ENCODE peak calls at places on chromosome 18, in ten cellular contexts. One of them, this sample, is unnamed.

GRCh38 chr18:72866901-72867701 is 686 bp downstream of the NETO1 start:
- DNase-seq in lower lobe of right lung: no peak
- DNase-seq in stimulated activated CD4-positive, alpha-beta T cell treated with anti-CD3 and anti-CD28 coated beads, Interleukin-15, amount 100 ng/mL, for 1 hour: no peak
- DNase-seq in activated T-cell treated with anti-CD3 and anti-CD28 coated beads for 1 hour: no peak
- DNase-seq in NCI-H510A: peak
- DNase-seq in HEK293T: no peak
- DNase-seq in nucleus accumbens: no peak
- DNase-seq in sciatic nerve: no peak
- DNase-seq in esophagus muscularis mucosa: no peak
- DNase-seq in left ventricle myocardium inferior: no peak
- DNase-seq in this sample: peak

GRCh38 chr18:76495435-76496199 is 575 bp upstream of the ZNF516 start:
- DNase-seq in NCI-H510A: peak
- DNase-seq in activated T-cell treated with anti-CD3 and anti-CD28 coated beads for 1 hour: no peak
- DNase-seq in nucleus accumbens: no peak
- DNase-seq in sciatic nerve: peak
- DNase-seq in esophagus muscularis mucosa: no peak
- DNase-seq in HEK293T: no peak
- DNase-seq in stimulated activated CD4-positive, alpha-beta T cell treated with anti-CD3 and anti-CD28 coated beads, Interleukin-15, amount 100 ng/mL, for 1 hour: peak
- DNase-seq in lower lobe of right lung: no peak
- DNase-seq in left ventricle myocardium inferior: no peak
- DNase-seq in this sample: peak

GRCh38 chr18:78875268-78875997 is 104.2 kb upstream of the SALL3 start:
- DNase-seq in lower lobe of right lung: no peak
- DNase-seq in left ventricle myocardium inferior: no peak
- DNase-seq in NCI-H510A: peak
- DNase-seq in stimulated activated CD4-positive, alpha-beta T cell treated with anti-CD3 and anti-CD28 coated beads, Interleukin-15, amount 100 ng/mL, for 1 hour: no peak
- DNase-seq in esophagus muscularis mucosa: peak
- DNase-seq in nucleus accumbens: no peak
- DNase-seq in HEK293T: peak
- DNase-seq in sciatic nerve: no peak
- DNase-seq in activated T-cell treated with anti-CD3 and anti-CD28 coated beads for 1 hour: peak
- DNase-seq in this sample: peak

GRCh38 chr18:7683753-7684152 is 116.6 kb downstream of the PTPRM start:
- DNase-seq in stimulated activated CD4-positive, alpha-beta T cell treated with anti-CD3 and anti-CD28 coated beads, Interleukin-15, amount 100 ng/mL, for 1 hour: no peak
- DNase-seq in NCI-H510A: no peak
- DNase-seq in HEK293T: no peak
- DNase-seq in activated T-cell treated with anti-CD3 and anti-CD28 coated beads for 1 hour: no peak
- DNase-seq in nucleus accumbens: no peak
- DNase-seq in esophagus muscularis mucosa: no peak
- DNase-seq in left ventricle myocardium inferior: no peak
- DNase-seq in lower lobe of right lung: no peak
- DNase-seq in sciatic nerve: no peak
- DNase-seq in this sample: peak

GRCh38 chr18:28201056-28201455 is 24.1 kb upstream of the CDH2 start:
- DNase-seq in nucleus accumbens: no peak
- DNase-seq in HEK293T: no peak
- DNase-seq in esophagus muscularis mucosa: no peak
- DNase-seq in lower lobe of right lung: no peak
- DNase-seq in activated T-cell treated with anti-CD3 and anti-CD28 coated beads for 1 hour: no peak
- DNase-seq in left ventricle myocardium inferior: no peak
- DNase-seq in NCI-H510A: no peak
- DNase-seq in stimulated activated CD4-positive, alpha-beta T cell treated with anti-CD3 and anti-CD28 coated beads, Interleukin-15, amount 100 ng/mL, for 1 hour: no peak
- DNase-seq in sciatic nerve: no peak
- DNase-seq in this sample: no peak

GRCh38 chr18:36711813-36712444 is 116.9 kb downstream of the TPGS2 start:
- DNase-seq in activated T-cell treated with anti-CD3 and anti-CD28 coated beads for 1 hour: no peak
- DNase-seq in NCI-H510A: no peak
- DNase-seq in esophagus muscularis mucosa: no peak
- DNase-seq in sciatic nerve: no peak
- DNase-seq in stimulated activated CD4-positive, alpha-beta T cell treated with anti-CD3 and anti-CD28 coated beads, Interleukin-15, amount 100 ng/mL, for 1 hour: no peak
- DNase-seq in lower lobe of right lung: no peak
- DNase-seq in nucleus accumbens: no peak
- DNase-seq in left ventricle myocardium inferior: peak
- DNase-seq in HEK293T: no peak
- DNase-seq in this sample: no peak

GRCh38 chr18:49048361-49048760 is 97.6 kb upstream of the SMAD7 start:
- DNase-seq in left ventricle myocardium inferior: no peak
- DNase-seq in nucleus accumbens: no peak
- DNase-seq in activated T-cell treated with anti-CD3 and anti-CD28 coated beads for 1 hour: no peak
- DNase-seq in HEK293T: no peak
- DNase-seq in sciatic nerve: no peak
- DNase-seq in lower lobe of right lung: no peak
- DNase-seq in NCI-H510A: no peak
- DNase-seq in esophagus muscularis mucosa: no peak
- DNase-seq in stimulated activated CD4-positive, alpha-beta T cell treated with anti-CD3 and anti-CD28 coated beads, Interleukin-15, amount 100 ng/mL, for 1 hour: no peak
- DNase-seq in this sample: no peak

GRCh38 chr18:44133483-44133882 is 547.2 kb upstream of the SETBP1 start:
- DNase-seq in stimulated activated CD4-positive, alpha-beta T cell treated with anti-CD3 and anti-CD28 coated beads, Interleukin-15, amount 100 ng/mL, for 1 hour: no peak
- DNase-seq in sciatic nerve: no peak
- DNase-seq in NCI-H510A: no peak
- DNase-seq in nucleus accumbens: no peak
- DNase-seq in activated T-cell treated with anti-CD3 and anti-CD28 coated beads for 1 hour: no peak
- DNase-seq in esophagus muscularis mucosa: no peak
- DNase-seq in left ventricle myocardium inferior: no peak
- DNase-seq in HEK293T: no peak
- DNase-seq in lower lobe of right lung: no peak
- DNase-seq in this sample: no peak

GRCh38 chr18:30106356-30106755 is 936.2 kb downstream of the DSC3 start:
- DNase-seq in sciatic nerve: no peak
- DNase-seq in lower lobe of right lung: no peak
- DNase-seq in left ventricle myocardium inferior: no peak
- DNase-seq in activated T-cell treated with anti-CD3 and anti-CD28 coated beads for 1 hour: no peak
- DNase-seq in NCI-H510A: no peak
- DNase-seq in stimulated activated CD4-positive, alpha-beta T cell treated with anti-CD3 and anti-CD28 coated beads, Interleukin-15, amount 100 ng/mL, for 1 hour: no peak
- DNase-seq in esophagus muscularis mucosa: no peak
- DNase-seq in nucleus accumbens: no peak
- DNase-seq in HEK293T: peak
- DNase-seq in this sample: no peak

GRCh38 chr18:3066391-3067079 is 53.6 kb upstream of the LPIN2 start:
- DNase-seq in esophagus muscularis mucosa: peak
- DNase-seq in nucleus accumbens: no peak
- DNase-seq in sciatic nerve: no peak
- DNase-seq in lower lobe of right lung: no peak
- DNase-seq in HEK293T: no peak
- DNase-seq in stimulated activated CD4-positive, alpha-beta T cell treated with anti-CD3 and anti-CD28 coated beads, Interleukin-15, amount 100 ng/mL, for 1 hour: no peak
- DNase-seq in left ventricle myocardium inferior: no peak
- DNase-seq in NCI-H510A: no peak
- DNase-seq in activated T-cell treated with anti-CD3 and anti-CD28 coated beads for 1 hour: no peak
- DNase-seq in this sample: no peak

GRCh38 chr18:44939037-44939665 is 258.5 kb downstream of the SETBP1 start:
- DNase-seq in lower lobe of right lung: no peak
- DNase-seq in stimulated activated CD4-positive, alpha-beta T cell treated with anti-CD3 and anti-CD28 coated beads, Interleukin-15, amount 100 ng/mL, for 1 hour: no peak
- DNase-seq in left ventricle myocardium inferior: no peak
- DNase-seq in sciatic nerve: no peak
- DNase-seq in NCI-H510A: no peak
- DNase-seq in nucleus accumbens: no peak
- DNase-seq in HEK293T: no peak
- DNase-seq in esophagus muscularis mucosa: no peak
- DNase-seq in activated T-cell treated with anti-CD3 and anti-CD28 coated beads for 1 hour: no peak
- DNase-seq in this sample: no peak

GRCh38 chr18:48104703-48105102 is 174.2 kb upstream of the SMAD2 start:
- DNase-seq in sciatic nerve: no peak
- DNase-seq in left ventricle myocardium inferior: no peak
- DNase-seq in stimulated activated CD4-positive, alpha-beta T cell treated with anti-CD3 and anti-CD28 coated beads, Interleukin-15, amount 100 ng/mL, for 1 hour: no peak
- DNase-seq in lower lobe of right lung: no peak
- DNase-seq in NCI-H510A: no peak
- DNase-seq in activated T-cell treated with anti-CD3 and anti-CD28 coated beads for 1 hour: no peak
- DNase-seq in HEK293T: no peak
- DNase-seq in nucleus accumbens: no peak
- DNase-seq in esophagus muscularis mucosa: no peak
- DNase-seq in this sample: no peak

GRCh38 chr18:58136865-58137264 is 92.8 kb downstream of the NEDD4L start:
- DNase-seq in activated T-cell treated with anti-CD3 and anti-CD28 coated beads for 1 hour: no peak
- DNase-seq in left ventricle myocardium inferior: no peak
- DNase-seq in nucleus accumbens: no peak
- DNase-seq in HEK293T: no peak
- DNase-seq in NCI-H510A: no peak
- DNase-seq in sciatic nerve: no peak
- DNase-seq in stimulated activated CD4-positive, alpha-beta T cell treated with anti-CD3 and anti-CD28 coated beads, Interleukin-15, amount 100 ng/mL, for 1 hour: no peak
- DNase-seq in lower lobe of right lung: no peak
- DNase-seq in esophagus muscularis mucosa: no peak
- DNase-seq in this sample: no peak

GRCh38 chr18:70373062-70373519 is 84.2 kb downstream of the SOCS6 start:
- DNase-seq in lower lobe of right lung: no peak
- DNase-seq in nucleus accumbens: no peak
- DNase-seq in activated T-cell treated with anti-CD3 and anti-CD28 coated beads for 1 hour: no peak
- DNase-seq in sciatic nerve: no peak
- DNase-seq in left ventricle myocardium inferior: no peak
- DNase-seq in stimulated activated CD4-positive, alpha-beta T cell treated with anti-CD3 and anti-CD28 coated beads, Interleukin-15, amount 100 ng/mL, for 1 hour: no peak
- DNase-seq in esophagus muscularis mucosa: no peak
- DNase-seq in HEK293T: no peak
- DNase-seq in NCI-H510A: no peak
- DNase-seq in this sample: no peak

GRCh38 chr18:48572402-48573126 is 33.7 kb downstream of the CTIF start:
- DNase-seq in sciatic nerve: no peak
- DNase-seq in HEK293T: no peak
- DNase-seq in activated T-cell treated with anti-CD3 and anti-CD28 coated beads for 1 hour: no peak
- DNase-seq in esophagus muscularis mucosa: no peak
- DNase-seq in stimulated activated CD4-positive, alpha-beta T cell treated with anti-CD3 and anti-CD28 coated beads, Interleukin-15, amount 100 ng/mL, for 1 hour: no peak
- DNase-seq in NCI-H510A: no peak
- DNase-seq in lower lobe of right lung: no peak
- DNase-seq in nucleus accumbens: no peak
- DNase-seq in left ventricle myocardium inferior: no peak
- DNase-seq in this sample: no peak

GRCh38 chr18:79479114-79479760 is 83.5 kb downstream of the NFATC1 start:
- DNase-seq in HEK293T: no peak
- DNase-seq in lower lobe of right lung: no peak
- DNase-seq in activated T-cell treated with anti-CD3 and anti-CD28 coated beads for 1 hour: no peak
- DNase-seq in esophagus muscularis mucosa: no peak
- DNase-seq in stimulated activated CD4-positive, alpha-beta T cell treated with anti-CD3 and anti-CD28 coated beads, Interleukin-15, amount 100 ng/mL, for 1 hour: no peak
- DNase-seq in NCI-H510A: no peak
- DNase-seq in left ventricle myocardium inferior: no peak
- DNase-seq in sciatic nerve: peak
- DNase-seq in nucleus accumbens: no peak
- DNase-seq in this sample: no peak

GRCh38 chr18:25826823-25827617 is 263.4 kb downstream of the SS18 start:
- DNase-seq in NCI-H510A: no peak
- DNase-seq in HEK293T: no peak
- DNase-seq in lower lobe of right lung: no peak
- DNase-seq in nucleus accumbens: no peak
- DNase-seq in esophagus muscularis mucosa: peak
- DNase-seq in activated T-cell treated with anti-CD3 and anti-CD28 coated beads for 1 hour: no peak
- DNase-seq in sciatic nerve: no peak
- DNase-seq in left ventricle myocardium inferior: no peak
- DNase-seq in stimulated activated CD4-positive, alpha-beta T cell treated with anti-CD3 and anti-CD28 coated beads, Interleukin-15, amount 100 ng/mL, for 1 hour: no peak
- DNase-seq in this sample: no peak